ENCODE peak calls at places on chromosomes 13 and 19, in six cellular contexts. One of them, this sample, is unnamed.

GRCh38 chr13:44617648-44618047 is 41.5 kb upstream of the TSC22D1 start:
- DNase-seq in cardiac muscle cell: peak; percentile 1
- DNase-seq in AG08395: no peak
- DNase-seq in trophoblast cell: peak; percentile 32
- DNase-seq in left colon: no peak
- DNase-seq in nucleus accumbens: no peak
- DNase-seq in this sample: no peak

GRCh38 chr13:49972709-49973108 is 24.1 kb upstream of the TRIM13 start:
- DNase-seq in cardiac muscle cell: no peak
- DNase-seq in AG08395: no peak
- DNase-seq in nucleus accumbens: no peak
- DNase-seq in left colon: no peak
- DNase-seq in trophoblast cell: no peak
- DNase-seq in this sample: no peak

GRCh38 chr19:8515317-8515716 is 1.4 kb upstream of the ZNF414 start:
- DNase-seq in AG08395: no peak
- DNase-seq in cardiac muscle cell: no peak
- DNase-seq in trophoblast cell: no peak
- DNase-seq in left colon: no peak
- DNase-seq in nucleus accumbens: no peak
- DNase-seq in this sample: no peak

GRCh38 chr19:53881482-53882390 is at the start of gene PRKCG:
- DNase-seq in trophoblast cell: no peak
- DNase-seq in left colon: peak; percentile 61
- DNase-seq in cardiac muscle cell: peak; percentile 84
- DNase-seq in nucleus accumbens: no peak
- DNase-seq in AG08395: no peak
- DNase-seq in this sample: no peak

GRCh38 chr13:24618219-24618955 is 61.8 kb upstream of the ATP12A start:
- DNase-seq in AG08395: no peak
- DNase-seq in left colon: no peak
- DNase-seq in trophoblast cell: no peak
- DNase-seq in cardiac muscle cell: no peak
- DNase-seq in nucleus accumbens: no peak
- DNase-seq in this sample: no peak

GRCh38 chr13:78137404-78138142 is 218.9 kb upstream of the EDNRB start:
- DNase-seq in cardiac muscle cell: peak; percentile 73
- DNase-seq in AG08395: peak; percentile 67
- DNase-seq in nucleus accumbens: no peak
- DNase-seq in trophoblast cell: peak; percentile 31
- DNase-seq in left colon: no peak
- DNase-seq in this sample: peak; percentile 11

GRCh38 chr13:105445793-105446192 is 1089.7 kb downstream of the EFNB2 start:
- DNase-seq in cardiac muscle cell: no peak
- DNase-seq in left colon: no peak
- DNase-seq in AG08395: no peak
- DNase-seq in nucleus accumbens: no peak
- DNase-seq in trophoblast cell: no peak
- DNase-seq in this sample: no peak

GRCh38 chr13:87280139-87280538 is 391.0 kb upstream of the SLITRK5 start:
- DNase-seq in AG08395: no peak
- DNase-seq in cardiac muscle cell: no peak
- DNase-seq in trophoblast cell: no peak
- DNase-seq in left colon: no peak
- DNase-seq in nucleus accumbens: no peak
- DNase-seq in this sample: no peak

GRCh38 chr19:54391589-54392061 is 23.6 kb upstream of the TTYH1 start:
- DNase-seq in nucleus accumbens: no peak
- DNase-seq in AG08395: no peak
- DNase-seq in cardiac muscle cell: no peak
- DNase-seq in left colon: no peak
- DNase-seq in trophoblast cell: no peak
- DNase-seq in this sample: no peak

GRCh38 chr19:1315470-1316166 is 29.9 kb downstream of the EFNA2 start:
- DNase-seq in trophoblast cell: no peak
- DNase-seq in left colon: peak; percentile 73
- DNase-seq in nucleus accumbens: no peak
- DNase-seq in cardiac muscle cell: peak; percentile 67
- DNase-seq in AG08395: peak; percentile 70
- DNase-seq in this sample: peak; percentile 44

GRCh38 chr19:8525401-8525684 is 11.4 kb upstream of the ZNF414 start:
- DNase-seq in nucleus accumbens: no peak
- DNase-seq in trophoblast cell: no peak
- DNase-seq in AG08395: no peak
- DNase-seq in cardiac muscle cell: no peak
- DNase-seq in left colon: no peak
- DNase-seq in this sample: no peak

GRCh38 chr13:93689333-93689732 is 462.7 kb downstream of the GPC6 start:
- DNase-seq in left colon: no peak
- DNase-seq in trophoblast cell: no peak
- DNase-seq in AG08395: peak; percentile 3
- DNase-seq in cardiac muscle cell: no peak
- DNase-seq in nucleus accumbens: no peak
- DNase-seq in this sample: no peak

GRCh38 chr19:38736036-38736412 is 8.2 kb downstream of the CAPN12 start:
- DNase-seq in trophoblast cell: peak; percentile 86
- DNase-seq in cardiac muscle cell: peak; percentile 75
- DNase-seq in AG08395: no peak
- DNase-seq in nucleus accumbens: no peak
- DNase-seq in left colon: peak; percentile 81
- DNase-seq in this sample: peak; percentile 41

This sample was measured in prostate gland.